ENCODE peak calls at places on chromosomes 4 and X, in five cellular contexts. One of them, this sample, is unnamed.

GRCh38 chr4:55920571-55920970 is 28.2 kb upstream of the CEP135 start:
- DNase-seq in activated gamma-delta T cell treated with anti-CD3 and anti-CD28 coated beads, Interleukin-2, amount 50 U/mL, for 16 hours: no peak
- DNase-seq in fibroblast of lung: no peak
- DNase-seq in activated CD4-positive, alpha-beta T cell treated with anti-CD3 and anti-CD28 coated beads for 36 hours: no peak
- DNase-seq in stimulated activated CD4-positive, alpha-beta T cell treated with anti-CD3 and anti-CD28 coated beads, TNF-alpha, amount 100 ng/mL, for 4 hours: no peak
- DNase-seq in this sample: peak

GRCh38 chrX:68383540-68383939 is 49.8 kb downstream of the OPHN1 start:
- DNase-seq in activated gamma-delta T cell treated with anti-CD3 and anti-CD28 coated beads, Interleukin-2, amount 50 U/mL, for 16 hours: no peak
- DNase-seq in fibroblast of lung: no peak
- DNase-seq in activated CD4-positive, alpha-beta T cell treated with anti-CD3 and anti-CD28 coated beads for 36 hours: no peak
- DNase-seq in stimulated activated CD4-positive, alpha-beta T cell treated with anti-CD3 and anti-CD28 coated beads, TNF-alpha, amount 100 ng/mL, for 4 hours: no peak
- DNase-seq in this sample: no peak

GRCh38 chr4:147485167-147485566 is 4.3 kb downstream of the EDNRA start:
- DNase-seq in activated gamma-delta T cell treated with anti-CD3 and anti-CD28 coated beads, Interleukin-2, amount 50 U/mL, for 16 hours: no peak
- DNase-seq in fibroblast of lung: no peak
- DNase-seq in activated CD4-positive, alpha-beta T cell treated with anti-CD3 and anti-CD28 coated beads for 36 hours: no peak
- DNase-seq in stimulated activated CD4-positive, alpha-beta T cell treated with anti-CD3 and anti-CD28 coated beads, TNF-alpha, amount 100 ng/mL, for 4 hours: no peak
- DNase-seq in this sample: no peak

GRCh38 chr4:174156239-174156826 is 127.1 kb downstream of the FBXO8 start:
- DNase-seq in activated gamma-delta T cell treated with anti-CD3 and anti-CD28 coated beads, Interleukin-2, amount 50 U/mL, for 16 hours: no peak
- DNase-seq in fibroblast of lung: peak
- DNase-seq in activated CD4-positive, alpha-beta T cell treated with anti-CD3 and anti-CD28 coated beads for 36 hours: no peak
- DNase-seq in stimulated activated CD4-positive, alpha-beta T cell treated with anti-CD3 and anti-CD28 coated beads, TNF-alpha, amount 100 ng/mL, for 4 hours: no peak
- DNase-seq in this sample: peak

GRCh38 chr4:89492476-89493110 is 185.0 kb upstream of the GPRIN3 start:
- DNase-seq in activated gamma-delta T cell treated with anti-CD3 and anti-CD28 coated beads, Interleukin-2, amount 50 U/mL, for 16 hours: no peak
- DNase-seq in fibroblast of lung: peak
- DNase-seq in activated CD4-positive, alpha-beta T cell treated with anti-CD3 and anti-CD28 coated beads for 36 hours: no peak
- DNase-seq in stimulated activated CD4-positive, alpha-beta T cell treated with anti-CD3 and anti-CD28 coated beads, TNF-alpha, amount 100 ng/mL, for 4 hours: no peak
- DNase-seq in this sample: peak

GRCh38 chr4:127783026-127783769 is 1.1 kb downstream of the HSPA4L start:
- DNase-seq in activated gamma-delta T cell treated with anti-CD3 and anti-CD28 coated beads, Interleukin-2, amount 50 U/mL, for 16 hours: no peak
- DNase-seq in fibroblast of lung: peak
- DNase-seq in activated CD4-positive, alpha-beta T cell treated with anti-CD3 and anti-CD28 coated beads for 36 hours: peak
- DNase-seq in stimulated activated CD4-positive, alpha-beta T cell treated with anti-CD3 and anti-CD28 coated beads, TNF-alpha, amount 100 ng/mL, for 4 hours: no peak
- DNase-seq in this sample: peak

GRCh38 chr4:13765535-13765934 is 138.0 kb upstream of the BOD1L1 start:
- DNase-seq in activated gamma-delta T cell treated with anti-CD3 and anti-CD28 coated beads, Interleukin-2, amount 50 U/mL, for 16 hours: no peak
- DNase-seq in fibroblast of lung: no peak
- DNase-seq in activated CD4-positive, alpha-beta T cell treated with anti-CD3 and anti-CD28 coated beads for 36 hours: no peak
- DNase-seq in stimulated activated CD4-positive, alpha-beta T cell treated with anti-CD3 and anti-CD28 coated beads, TNF-alpha, amount 100 ng/mL, for 4 hours: no peak
- DNase-seq in this sample: peak

GRCh38 chrX:74220277-74220676 is 83.7 kb upstream of the ZCCHC13 start:
- DNase-seq in activated gamma-delta T cell treated with anti-CD3 and anti-CD28 coated beads, Interleukin-2, amount 50 U/mL, for 16 hours: no peak
- DNase-seq in fibroblast of lung: no peak
- DNase-seq in activated CD4-positive, alpha-beta T cell treated with anti-CD3 and anti-CD28 coated beads for 36 hours: no peak
- DNase-seq in stimulated activated CD4-positive, alpha-beta T cell treated with anti-CD3 and anti-CD28 coated beads, TNF-alpha, amount 100 ng/mL, for 4 hours: no peak
- DNase-seq in this sample: no peak

GRCh38 chr4:89111833-89112563 is 665 bp downstream of the TIGD2 start:
- DNase-seq in activated gamma-delta T cell treated with anti-CD3 and anti-CD28 coated beads, Interleukin-2, amount 50 U/mL, for 16 hours: no peak
- DNase-seq in fibroblast of lung: peak
- DNase-seq in activated CD4-positive, alpha-beta T cell treated with anti-CD3 and anti-CD28 coated beads for 36 hours: no peak
- DNase-seq in stimulated activated CD4-positive, alpha-beta T cell treated with anti-CD3 and anti-CD28 coated beads, TNF-alpha, amount 100 ng/mL, for 4 hours: no peak
- DNase-seq in this sample: peak

This sample was measured in HCEC 1CT.